ENCODE peak calls at places on chromosome 19, in five cellular contexts. V is SJSA1, U is ovary, T is T-helper 17 cell, Y is left ventricle myocardium inferior. Q is an unnamed sample.

GRCh38 chr19:32519023-32519422 is 62.0 kb upstream of the PDCD5 start:
- DNase-seq in U (no peak), Y (no peak), T (no peak), V (no peak), Q (no peak)

GRCh38 chr19:3977242-3978143 is 6.6 kb upstream of the DAPK3 start:
- DNase-seq in T (no peak), V (no peak), U (peak; percentile 51), Y (no peak), Q (peak; percentile 68)

GRCh38 chr19:5095568-5095850 is 126.6 kb downstream of the KDM4B start:
- DNase-seq in T (no peak), U (no peak), Y (no peak), V (no peak), Q (peak; percentile 49)

GRCh38 chr19:4059931-4060620 is 6.6 kb downstream of the ZBTB7A start:
- DNase-seq in U (peak; percentile 78), V (peak; percentile 44), T (peak; percentile 61), Y (peak; percentile 73), Q (peak; percentile 84)

GRCh38 chr19:51018745-51019543 is 565 bp downstream of the KLK10 start:
- DNase-seq in V (no peak), Y (no peak), U (peak; percentile 91), T (no peak), Q (peak; percentile 78)

GRCh38 chr19:31408460-31409124 is 59.4 kb upstream of the TSHZ3 start:
- DNase-seq in T (no peak), Y (no peak), U (no peak), V (no peak), Q (peak; percentile 61)

GRCh38 chr19:1467512-1468273 is 11.3 kb downstream of the C19orf25 start:
- DNase-seq in U (peak; percentile 43), V (no peak), Y (no peak), T (peak; percentile 11), Q (peak; percentile 15)

GRCh38 chr19:47885067-47885463 is 1.1 kb downstream of the SULT2A1 start:
- DNase-seq in Y (no peak), U (no peak), T (no peak), V (no peak), Q (no peak)

GRCh38 chr19:55044286-55044685 is 6.2 kb upstream of the GP6 start:
- DNase-seq in T (no peak), U (no peak), V (no peak), Y (no peak), Q (no peak)

GRCh38 chr19:19232231-19232630 is 20.5 kb downstream of the NCAN start:
- DNase-seq in Y (no peak), U (no peak), V (no peak), T (no peak), Q (no peak)

GRCh38 chr19:3698386-3698950 is 1.8 kb downstream of the PIP5K1C start:
- DNase-seq in Y (no peak), U (no peak), V (no peak), T (no peak), Q (no peak)

GRCh38 chr19:46674416-46675178 is 13.6 kb upstream of the DACT3 start:
- DNase-seq in V (no peak), T (no peak), U (peak; percentile 47), Y (no peak), Q (peak; percentile 33)

GRCh38 chr19:23699521-23699860 is 12.5 kb upstream of the ZNF675 start:
- DNase-seq in V (no peak), T (no peak), U (no peak), Y (no peak), Q (no peak)

GRCh38 chr19:40804783-40805242 is 5.8 kb downstream of the EGLN2 start:
- DNase-seq in V (no peak), U (no peak), T (no peak), Y (no peak), Q (peak; percentile 74)

GRCh38 chr19:3113100-3114017 is 19.2 kb downstream of the GNA11 start:
- DNase-seq in U (no peak), T (no peak), V (no peak), Y (no peak), Q (no peak)

GRCh38 chr19:18896421-18896841 is 473 bp upstream of the CERS1 start:
- DNase-seq in T (no peak), U (no peak), Y (no peak), V (no peak), Q (no peak)

GRCh38 chr19:17575871-17576757 is 20.7 kb downstream of the COLGALT1 start:
- DNase-seq in T (no peak), Y (no peak), V (no peak), U (no peak), Q (no peak)

GRCh38 chr19:19406878-19407639 is 1.6 kb downstream of the GATAD2A start:
- DNase-seq in U (no peak), V (peak; percentile 58), T (no peak), Y (no peak), Q (no peak)

GRCh38 chr19:4636151-4636717 is 3.1 kb upstream of the TNFAIP8L1 start:
- DNase-seq in Y (peak; percentile 74), T (peak; percentile 77), U (peak; percentile 82), V (peak; percentile 71), Q (peak; percentile 92)

GRCh38 chr19:16615788-16616187 is 12.2 kb downstream of the MED26 start:
- DNase-seq in V (no peak), Y (no peak), U (no peak), T (no peak), Q (no peak)

GRCh38 chr19:55373993-55374757 is 2.5 kb upstream of the TMEM190 start:
- DNase-seq in V (peak; percentile 94), T (no peak), U (no peak), Y (no peak), Q (peak; percentile 33)

GRCh38 chr19:37537391-37537947 is 30.7 kb downstream of the ZNF793 start:
- DNase-seq in V (no peak), Y (no peak), T (no peak), U (no peak), Q (no peak)

DNA sequence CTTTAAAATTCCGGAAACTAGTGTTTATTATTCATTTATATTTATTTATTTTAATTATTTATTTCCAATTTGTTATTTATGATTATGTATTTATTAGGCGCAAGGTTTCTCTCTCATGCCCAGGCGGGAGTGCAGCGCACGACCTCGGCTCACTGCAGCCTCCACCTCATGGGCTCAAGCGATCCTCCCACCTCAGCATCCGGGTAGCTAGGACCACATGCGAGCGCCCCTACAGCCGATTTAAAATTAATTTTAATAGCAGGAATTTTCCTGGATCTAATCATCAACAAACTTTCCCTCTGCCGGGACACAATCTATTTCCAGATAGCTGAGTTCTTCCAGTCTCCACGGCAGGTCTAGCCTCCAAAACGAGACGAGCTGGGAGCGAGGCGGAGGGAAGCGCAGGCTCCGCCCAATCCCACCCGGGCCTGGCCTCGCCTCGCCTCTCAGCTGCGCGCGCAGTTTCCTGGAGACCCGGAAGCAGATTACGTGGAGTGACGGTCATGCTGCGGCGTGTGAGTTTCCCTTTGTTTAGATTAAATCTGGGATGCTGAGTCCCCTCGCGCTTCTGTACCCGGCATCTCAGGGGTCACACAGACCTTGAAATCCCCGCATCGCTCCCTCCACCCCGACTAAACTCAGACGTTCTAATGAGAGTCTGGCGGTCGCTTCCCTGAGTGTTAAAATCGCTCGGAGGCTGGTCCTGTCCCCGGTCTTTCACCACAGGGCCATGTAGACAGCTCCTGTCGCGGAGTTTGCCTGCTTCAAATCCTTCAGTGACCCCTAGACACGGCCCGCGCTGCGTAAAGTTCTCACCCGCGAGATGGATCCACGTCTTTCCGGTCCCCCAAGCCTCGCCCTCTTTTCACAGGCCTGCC is at the start of gene ZNF880:
- DNase-seq in V (peak; percentile 79), T (peak; percentile 82), Y (peak; percentile 95), U (peak; percentile 96), Q (peak; percentile 96)
- H3K9me3 ChIP-seq in V (peaks cover 20% of the 10 kb centered on the region), T (peaks cover 12% of the 10 kb centered on the region), Y (peaks cover 61% of the 10 kb centered on the region), U (peaks cover 4% of the 10 kb centered on the region), Q (peaks cover 6% of the 10 kb centered on the region)

GRCh38 chr19:36449059-36449670 is 30.7 kb upstream of the ZFP82 start:
- DNase-seq in Y (no peak), V (no peak), U (no peak), T (no peak), Q (no peak)
- H3K9me3 ChIP-seq in Y (peaks cover 100% of the 10 kb centered on the region), V (peaks cover 22% of the 10 kb centered on the region), U (peaks cover 3% of the 10 kb centered on the region), T (peaks cover 41% of the 10 kb centered on the region), Q (peaks cover 3% of the 10 kb centered on the region)

DNA sequence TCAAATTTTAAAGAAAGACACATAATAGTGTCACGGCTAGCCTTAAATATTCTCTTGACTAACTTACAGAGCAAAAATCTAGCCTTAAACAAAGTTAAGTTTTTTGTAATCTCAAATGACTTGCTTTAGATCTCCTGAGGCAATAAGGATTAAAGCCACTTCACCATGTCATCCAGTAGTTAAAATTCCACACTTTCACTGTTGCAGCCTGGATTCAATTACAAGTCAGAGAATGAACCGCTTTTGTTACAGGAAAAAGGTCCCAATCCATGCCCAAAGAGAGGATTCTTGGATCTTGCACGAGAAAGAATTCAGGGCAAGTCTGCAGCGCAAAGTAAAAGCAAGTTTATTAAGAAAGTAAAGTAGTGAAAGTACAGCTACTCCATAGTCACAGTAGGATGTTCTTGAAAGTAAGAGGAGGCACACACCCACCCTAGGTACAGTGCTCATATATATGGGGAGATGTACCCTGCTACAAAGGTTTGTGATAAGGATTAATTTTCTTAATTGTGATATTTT is 34.6 kb upstream of the CD177 start:
- DNase-seq in Y (no peak), T (no peak), V (no peak), U (no peak), Q (no peak)
- H3K9me3 ChIP-seq in Y (no peaks in the 10 kb centered on the region), T (no peaks in the 10 kb centered on the region), V (no peaks in the 10 kb centered on the region), U (no peaks in the 10 kb centered on the region), Q (no peaks in the 10 kb centered on the region)

GRCh38 chr19:28984315-28984714 is 228.6 kb downstream of the UQCRFS1 start:
- DNase-seq in V (no peak), T (no peak), Y (no peak), U (no peak), Q (no peak)
- H3K9me3 ChIP-seq in V (no peaks in the 10 kb centered on the region), T (no peaks in the 10 kb centered on the region), Y (no peaks in the 10 kb centered on the region), U (no peaks in the 10 kb centered on the region), Q (no peaks in the 10 kb centered on the region)

DNA sequence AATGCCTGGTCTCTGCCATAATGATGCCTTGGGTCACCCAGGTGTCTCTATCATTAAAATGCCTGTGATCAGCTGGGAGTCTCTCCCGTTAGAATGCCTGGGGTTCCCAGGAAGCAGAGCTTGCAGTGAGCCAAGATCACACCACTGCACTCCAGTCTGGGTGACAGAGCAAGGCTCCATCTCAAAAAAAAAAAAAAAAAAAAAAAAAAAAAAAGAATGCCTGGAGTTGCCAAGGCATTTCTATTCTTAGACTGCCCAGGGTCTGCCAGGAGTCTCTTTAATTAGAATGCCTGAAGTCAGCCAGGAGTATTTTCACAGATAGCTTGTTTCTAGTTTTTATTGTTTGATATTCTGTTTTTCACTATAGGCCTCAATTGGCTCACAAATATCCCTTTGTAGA is 1552.5 kb downstream of the UQCRFS1 start:
- DNase-seq in U (no peak), V (peak; percentile 6), Y (no peak), T (no peak), Q (no peak)
- H3K9me3 ChIP-seq in U (no peaks in the 10 kb centered on the region), V (peaks cover 10% of the 10 kb centered on the region), Y (peaks cover 72% of the 10 kb centered on the region), T (peaks cover 5% of the 10 kb centered on the region), Q (no peaks in the 10 kb centered on the region)

GRCh38 chr19:56491399-56491798 is 14.3 kb upstream of the ZNF667 start:
- DNase-seq in T (no peak), V (no peak), U (no peak), Y (no peak), Q (no peak)
- H3K9me3 ChIP-seq in T (peaks cover 6% of the 10 kb centered on the region), V (peaks cover 18% of the 10 kb centered on the region), U (peaks cover 10% of the 10 kb centered on the region), Y (peaks cover 89% of the 10 kb centered on the region), Q (no peaks in the 10 kb centered on the region)

DNA sequence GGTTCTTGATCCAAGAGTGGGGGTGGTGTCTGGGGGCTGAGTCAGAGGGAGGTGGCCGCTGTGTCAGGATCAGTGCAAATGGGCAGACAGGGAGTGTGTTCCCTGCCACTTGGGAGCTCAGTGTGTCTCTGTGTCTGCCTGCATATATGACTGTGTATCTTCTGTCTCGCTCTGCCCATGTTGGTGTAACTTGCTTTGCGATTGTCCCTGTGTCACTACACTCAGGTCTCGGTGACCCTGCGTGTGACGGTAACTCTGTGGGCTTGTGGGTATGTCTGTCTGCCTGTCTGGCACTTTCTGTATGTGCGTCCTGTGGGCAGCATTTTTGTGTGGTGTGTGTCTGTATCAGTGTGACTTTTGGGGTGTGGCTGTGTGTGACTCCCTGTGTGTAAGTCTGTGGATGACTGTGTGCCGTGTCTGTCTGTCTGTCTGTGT is 8.2 kb upstream of the ERFL start:
- DNase-seq in T (no peak), V (no peak), Y (no peak), U (no peak), Q (no peak)
- H3K9me3 ChIP-seq in T (no peaks in the 10 kb centered on the region), V (no peaks in the 10 kb centered on the region), Y (no peaks in the 10 kb centered on the region), U (no peaks in the 10 kb centered on the region), Q (no peaks in the 10 kb centered on the region)